ENCODE peak calls at places on chromosome 4, in seven cellular contexts. One of them, this sample, is unnamed.

GRCh38 chr4:67885727-67886126 is 1.9 kb upstream of the TMPRSS11D start:
- DNase-seq in GM18507: no peak
- DNase-seq in astrocyte of the spinal cord: peak
- DNase-seq in NCI-H774: no peak
- DNase-seq in left colon: no peak
- DNase-seq in uterus: no peak
- DNase-seq in Daoy: peak
- DNase-seq in this sample: peak

GRCh38 chr4:189001971-189002450 is 862.8 kb downstream of the TRIML1 start:
- DNase-seq in GM18507: no peak
- DNase-seq in astrocyte of the spinal cord: no peak
- DNase-seq in NCI-H774: no peak
- DNase-seq in left colon: no peak
- DNase-seq in uterus: no peak
- DNase-seq in Daoy: peak
- DNase-seq in this sample: no peak

GRCh38 chr4:522911-523443 is 24.0 kb downstream of the PIGG start:
- DNase-seq in GM18507: no peak
- DNase-seq in astrocyte of the spinal cord: no peak
- DNase-seq in NCI-H774: no peak
- DNase-seq in left colon: no peak
- DNase-seq in uterus: no peak
- DNase-seq in Daoy: no peak
- DNase-seq in this sample: no peak

GRCh38 chr4:152992027-152992426 is 55.9 kb downstream of the FHDC1 start:
- DNase-seq in GM18507: no peak
- DNase-seq in astrocyte of the spinal cord: no peak
- DNase-seq in NCI-H774: peak
- DNase-seq in left colon: no peak
- DNase-seq in uterus: no peak
- DNase-seq in Daoy: no peak
- DNase-seq in this sample: no peak

GRCh38 chr4:185504098-185505047 is 30.9 kb downstream of the PDLIM3 start:
- DNase-seq in GM18507: no peak
- DNase-seq in astrocyte of the spinal cord: peak
- DNase-seq in NCI-H774: no peak
- DNase-seq in left colon: peak
- DNase-seq in uterus: peak
- DNase-seq in Daoy: no peak
- DNase-seq in this sample: peak

GRCh38 chr4:16119981-16120380 is 36.2 kb upstream of the PROM1 start:
- DNase-seq in GM18507: no peak
- DNase-seq in astrocyte of the spinal cord: no peak
- DNase-seq in NCI-H774: no peak
- DNase-seq in left colon: no peak
- DNase-seq in uterus: no peak
- DNase-seq in Daoy: no peak
- DNase-seq in this sample: no peak

GRCh38 chr4:142309772-142310171 is 536.3 kb downstream of the INPP4B start:
- DNase-seq in GM18507: no peak
- DNase-seq in astrocyte of the spinal cord: no peak
- DNase-seq in NCI-H774: no peak
- DNase-seq in left colon: no peak
- DNase-seq in uterus: no peak
- DNase-seq in Daoy: no peak
- DNase-seq in this sample: no peak

GRCh38 chr4:6293097-6293445 is 23.4 kb downstream of the WFS1 start:
- DNase-seq in GM18507: no peak
- DNase-seq in astrocyte of the spinal cord: no peak
- DNase-seq in NCI-H774: no peak
- DNase-seq in left colon: no peak
- DNase-seq in uterus: no peak
- DNase-seq in Daoy: no peak
- DNase-seq in this sample: no peak

GRCh38 chr4:153488006-153488718 is 22.0 kb downstream of the TMEM131L start:
- DNase-seq in GM18507: no peak
- DNase-seq in astrocyte of the spinal cord: no peak
- DNase-seq in NCI-H774: no peak
- DNase-seq in left colon: no peak
- DNase-seq in uterus: no peak
- DNase-seq in Daoy: peak
- DNase-seq in this sample: peak

GRCh38 chr4:123869517-123870282 is 473.1 kb downstream of the SPRY1 start:
- DNase-seq in GM18507: no peak
- DNase-seq in astrocyte of the spinal cord: no peak
- DNase-seq in NCI-H774: no peak
- DNase-seq in left colon: no peak
- DNase-seq in uterus: peak
- DNase-seq in Daoy: no peak
- DNase-seq in this sample: no peak

GRCh38 chr4:132504438-132504837 is 644.7 kb upstream of the PCDH10 start:
- DNase-seq in GM18507: no peak
- DNase-seq in astrocyte of the spinal cord: peak
- DNase-seq in NCI-H774: no peak
- DNase-seq in left colon: no peak
- DNase-seq in uterus: no peak
- DNase-seq in Daoy: no peak
- DNase-seq in this sample: no peak

GRCh38 chr4:167196386-167196785 is 37.9 kb downstream of the SPOCK3 start:
- DNase-seq in GM18507: no peak
- DNase-seq in astrocyte of the spinal cord: peak
- DNase-seq in NCI-H774: no peak
- DNase-seq in left colon: no peak
- DNase-seq in uterus: no peak
- DNase-seq in Daoy: peak
- DNase-seq in this sample: no peak

GRCh38 chr4:184364100-184364921 is 110.0 kb downstream of the IRF2 start:
- DNase-seq in GM18507: no peak
- DNase-seq in astrocyte of the spinal cord: no peak
- DNase-seq in NCI-H774: no peak
- DNase-seq in left colon: no peak
- DNase-seq in uterus: no peak
- DNase-seq in Daoy: no peak
- DNase-seq in this sample: no peak

GRCh38 chr4:163697121-163697520 is 202.6 kb downstream of the TMA16 start:
- DNase-seq in GM18507: no peak
- DNase-seq in astrocyte of the spinal cord: peak
- DNase-seq in NCI-H774: no peak
- DNase-seq in left colon: no peak
- DNase-seq in uterus: no peak
- DNase-seq in Daoy: no peak
- DNase-seq in this sample: no peak

GRCh38 chr4:791866-792630 is 33.9 kb downstream of the CPLX1 start:
- DNase-seq in GM18507: no peak
- DNase-seq in astrocyte of the spinal cord: no peak
- DNase-seq in NCI-H774: no peak
- DNase-seq in left colon: peak
- DNase-seq in uterus: peak
- DNase-seq in Daoy: peak
- DNase-seq in this sample: no peak

GRCh38 chr4:23969635-23970034 is 79.8 kb upstream of the PPARGC1A start:
- DNase-seq in GM18507: no peak
- DNase-seq in astrocyte of the spinal cord: no peak
- DNase-seq in NCI-H774: no peak
- DNase-seq in left colon: no peak
- DNase-seq in uterus: no peak
- DNase-seq in Daoy: no peak
- DNase-seq in this sample: no peak

GRCh38 chr4:98828801-98829200 is 100.1 kb downstream of the EIF4E start:
- DNase-seq in GM18507: no peak
- DNase-seq in astrocyte of the spinal cord: peak
- DNase-seq in NCI-H774: no peak
- DNase-seq in left colon: peak
- DNase-seq in uterus: no peak
- DNase-seq in Daoy: peak
- DNase-seq in this sample: no peak

GRCh38 chr4:131613824-131614216 is 1535.3 kb upstream of the PCDH10 start:
- DNase-seq in GM18507: no peak
- DNase-seq in astrocyte of the spinal cord: no peak
- DNase-seq in NCI-H774: no peak
- DNase-seq in left colon: no peak
- DNase-seq in uterus: no peak
- DNase-seq in Daoy: no peak
- DNase-seq in this sample: no peak

GRCh38 chr4:99144070-99144469 is at the start of gene ADH4:
- DNase-seq in GM18507: no peak
- DNase-seq in astrocyte of the spinal cord: peak
- DNase-seq in NCI-H774: no peak
- DNase-seq in left colon: no peak
- DNase-seq in uterus: no peak
- DNase-seq in Daoy: no peak
- DNase-seq in this sample: no peak

GRCh38 chr4:164748375-164748774 is 5.6 kb upstream of the SMIM31 start:
- DNase-seq in GM18507: no peak
- DNase-seq in astrocyte of the spinal cord: peak
- DNase-seq in NCI-H774: no peak
- DNase-seq in left colon: no peak
- DNase-seq in uterus: no peak
- DNase-seq in Daoy: no peak
- DNase-seq in this sample: no peak

GRCh38 chr4:19254476-19254875 is 997.2 kb upstream of the SLIT2 start:
- DNase-seq in GM18507: no peak
- DNase-seq in astrocyte of the spinal cord: peak
- DNase-seq in NCI-H774: no peak
- DNase-seq in left colon: no peak
- DNase-seq in uterus: no peak
- DNase-seq in Daoy: no peak
- DNase-seq in this sample: no peak

GRCh38 chr4:25527044-25527443 is 128.6 kb upstream of the SLC34A2 start:
- DNase-seq in GM18507: no peak
- DNase-seq in astrocyte of the spinal cord: no peak
- DNase-seq in NCI-H774: no peak
- DNase-seq in left colon: no peak
- DNase-seq in uterus: no peak
- DNase-seq in Daoy: no peak
- DNase-seq in this sample: no peak

GRCh38 chr4:48680848-48681568 is 99.1 kb downstream of the FRYL start:
- DNase-seq in GM18507: no peak
- DNase-seq in astrocyte of the spinal cord: no peak
- DNase-seq in NCI-H774: no peak
- DNase-seq in left colon: no peak
- DNase-seq in uterus: no peak
- DNase-seq in Daoy: no peak
- DNase-seq in this sample: no peak

GRCh38 chr4:109701566-109702399 is 1.5 kb downstream of the CASP6 start:
- DNase-seq in GM18507: no peak
- DNase-seq in astrocyte of the spinal cord: no peak
- DNase-seq in NCI-H774: no peak
- DNase-seq in left colon: peak
- DNase-seq in uterus: no peak
- DNase-seq in Daoy: no peak
- DNase-seq in this sample: no peak

GRCh38 chr4:146900295-146900694 is 45.4 kb downstream of the TTC29 start:
- DNase-seq in GM18507: no peak
- DNase-seq in astrocyte of the spinal cord: no peak
- DNase-seq in NCI-H774: no peak
- DNase-seq in left colon: no peak
- DNase-seq in uterus: no peak
- DNase-seq in Daoy: no peak
- DNase-seq in this sample: no peak

GRCh38 chr4:147423229-147423628 is 57.7 kb upstream of the EDNRA start:
- DNase-seq in GM18507: no peak
- DNase-seq in astrocyte of the spinal cord: no peak
- DNase-seq in NCI-H774: no peak
- DNase-seq in left colon: no peak
- DNase-seq in uterus: no peak
- DNase-seq in Daoy: no peak
- DNase-seq in this sample: no peak

GRCh38 chr4:147829401-147830101 is 97.7 kb downstream of the ARHGAP10 start:
- DNase-seq in GM18507: no peak
- DNase-seq in astrocyte of the spinal cord: peak
- DNase-seq in NCI-H774: no peak
- DNase-seq in left colon: no peak
- DNase-seq in uterus: peak
- DNase-seq in Daoy: no peak
- DNase-seq in this sample: no peak

GRCh38 chr4:143482753-143483362 is 30.6 kb upstream of the SMARCA5 start:
- DNase-seq in GM18507: peak
- DNase-seq in astrocyte of the spinal cord: peak
- DNase-seq in NCI-H774: no peak
- DNase-seq in left colon: no peak
- DNase-seq in uterus: no peak
- DNase-seq in Daoy: peak
- DNase-seq in this sample: no peak

GRCh38 chr4:8185280-8185679 is 13.8 kb upstream of the SH3TC1 start:
- DNase-seq in GM18507: no peak
- DNase-seq in astrocyte of the spinal cord: peak
- DNase-seq in NCI-H774: no peak
- DNase-seq in left colon: no peak
- DNase-seq in uterus: no peak
- DNase-seq in Daoy: peak
- DNase-seq in this sample: peak

GRCh38 chr4:38241541-38241940 is 281.3 kb downstream of the PTTG2 start:
- DNase-seq in GM18507: no peak
- DNase-seq in astrocyte of the spinal cord: no peak
- DNase-seq in NCI-H774: no peak
- DNase-seq in left colon: no peak
- DNase-seq in uterus: no peak
- DNase-seq in Daoy: peak
- DNase-seq in this sample: peak

GRCh38 chr4:7295917-7296660 is 103.8 kb downstream of the SORCS2 start:
- DNase-seq in GM18507: no peak
- DNase-seq in astrocyte of the spinal cord: peak
- DNase-seq in NCI-H774: no peak
- DNase-seq in left colon: peak
- DNase-seq in uterus: peak
- DNase-seq in Daoy: peak
- DNase-seq in this sample: peak

GRCh38 chr4:123305746-123306145 is 90.8 kb upstream of the SPRY1 start:
- DNase-seq in GM18507: no peak
- DNase-seq in astrocyte of the spinal cord: no peak
- DNase-seq in NCI-H774: no peak
- DNase-seq in left colon: no peak
- DNase-seq in uterus: no peak
- DNase-seq in Daoy: no peak
- DNase-seq in this sample: no peak

GRCh38 chr4:179867300-179867878 is 2375.8 kb upstream of the TENM3 start:
- DNase-seq in GM18507: peak
- DNase-seq in astrocyte of the spinal cord: peak
- DNase-seq in NCI-H774: no peak
- DNase-seq in left colon: peak
- DNase-seq in uterus: no peak
- DNase-seq in Daoy: peak
- DNase-seq in this sample: peak

This sample was measured in MG63.